ENCODE peak calls at places on chromosome 15, in six cellular contexts. Y, G, Z, U, J and D are unnamed samples.

GRCh38 chr15:91055548-91056331 is 33.3 kb upstream of the VPS33B start:
- DNase-seq in G (peak; percentile 11), Y (no peak), Z (peak; percentile 88), J (peak; percentile 60), U (peak; percentile 6), D (no peak)

GRCh38 chr15:77173487-77173886 is 102.6 kb upstream of the TSPAN3 start:
- DNase-seq in U (no peak), J (no peak), Z (no peak), Y (no peak), G (no peak), D (no peak)

GRCh38 chr15:48631191-48631770 is 14.2 kb downstream of the FBN1 start:
- DNase-seq in J (no peak), U (no peak), Y (no peak), G (no peak), Z (peak; percentile 46), D (no peak)

GRCh38 chr15:39468341-39468740 is 112.5 kb upstream of the THBS1 start:
- DNase-seq in Y (no peak), J (no peak), U (no peak), G (no peak), Z (no peak), D (no peak)

GRCh38 chr15:100918690-100919480 is at the start of gene LRRK1:
- DNase-seq in G (no peak), U (no peak), J (no peak), Z (peak; percentile 56), Y (peak; percentile 61), D (no peak)

GRCh38 chr15:68096099-68096498 is 42.0 kb downstream of the PIAS1 start:
- DNase-seq in G (no peak), Y (no peak), Z (no peak), U (no peak), J (no peak), D (no peak)

GRCh38 chr15:34644061-34644460 is 60.6 kb upstream of the GOLGA8B start:
- DNase-seq in Y (no peak), Z (no peak), U (no peak), G (peak; percentile 84), J (no peak), D (no peak)

GRCh38 chr15:78109156-78109555 is 16.8 kb downstream of the SH2D7 start:
- DNase-seq in G (no peak), Z (no peak), J (no peak), Y (no peak), U (no peak), D (no peak)

GRCh38 chr15:70852501-70853269 is 1.3 kb downstream of the LARP6 start:
- DNase-seq in J (no peak), U (no peak), Y (no peak), Z (no peak), G (no peak), D (no peak)

GRCh38 chr15:36373549-36373948 is 205.9 kb upstream of the CDIN1 start:
- DNase-seq in Z (no peak), U (no peak), G (no peak), J (no peak), Y (no peak), D (no peak)

GRCh38 chr15:42344763-42345162 is 14.5 kb upstream of the CAPN3 start:
- DNase-seq in Z (no peak), U (no peak), G (no peak), Y (no peak), J (no peak), D (no peak)

GRCh38 chr15:74396146-74396438 is 28.6 kb upstream of the CYP11A1 start:
- DNase-seq in U (no peak), Z (no peak), J (no peak), G (no peak), Y (no peak), D (no peak)

GRCh38 chr15:25054329-25054728 is 99.5 kb downstream of the SNRPN start:
- DNase-seq in Y (no peak), G (no peak), J (peak; percentile 24), Z (no peak), U (no peak), D (no peak)

GRCh38 chr15:25053000-25053815 is 98.4 kb downstream of the SNRPN start:
- DNase-seq in Z (no peak), U (no peak), G (no peak), Y (no peak), J (peak; percentile 24), D (no peak)

GRCh38 chr15:25054943-25055342 is 100.2 kb downstream of the SNRPN start:
- DNase-seq in J (no peak), G (no peak), Y (no peak), Z (no peak), U (no peak), D (no peak)

GRCh38 chr15:25051399-25052154 is 96.8 kb downstream of the SNRPN start:
- DNase-seq in Y (no peak), J (peak; percentile 21), U (no peak), Z (no peak), G (no peak), D (no peak)

GRCh38 chr15:25052191-25052999 is 97.6 kb downstream of the SNRPN start:
- DNase-seq in U (no peak), G (no peak), Z (no peak), Y (no peak), J (peak; percentile 22), D (no peak)
- H3K9me3 ChIP-seq in U (peaks cover 91% of the 10 kb centered on the region), G (peaks cover 91% of the 10 kb centered on the region), Z (peaks cover 32% of the 10 kb centered on the region), Y (peaks cover 77% of the 10 kb centered on the region), J (peaks cover 83% of the 10 kb centered on the region), D (peaks cover 48% of the 10 kb centered on the region)

DNA sequence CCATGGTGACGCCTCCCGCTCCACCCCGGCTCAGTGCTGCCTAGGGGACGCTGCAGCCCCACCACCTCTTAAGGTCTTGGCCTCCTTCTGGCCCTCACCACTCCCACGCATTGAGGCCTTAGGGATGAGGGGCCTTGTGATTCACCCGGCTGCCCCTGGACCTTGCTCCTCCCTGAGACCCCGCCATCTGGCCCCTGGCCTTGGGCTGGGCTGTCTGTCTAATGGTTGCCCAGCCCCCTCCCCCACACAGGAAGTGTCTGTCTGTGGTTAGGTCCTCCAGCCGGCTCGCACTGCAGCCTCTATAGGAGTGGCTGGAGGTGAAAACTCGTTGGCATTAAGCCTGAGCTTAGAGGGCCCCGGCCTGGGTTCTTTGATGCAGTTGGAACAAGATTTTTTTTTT is 21.5 kb upstream of the MTHFS start:
- DNase-seq in G (no peak), Z (peak; percentile 53), U (no peak), Y (no peak), J (no peak), D (no peak)
- H3K9me3 ChIP-seq in G (peaks cover 49% of the 10 kb centered on the region), Z (no peaks in the 10 kb centered on the region), U (peaks cover 41% of the 10 kb centered on the region), Y (peaks cover 67% of the 10 kb centered on the region), J (peaks cover 19% of the 10 kb centered on the region), D (peaks cover 18% of the 10 kb centered on the region)

GRCh38 chr15:27878841-27879240 is 220.3 kb downstream of the OCA2 start:
- DNase-seq in U (no peak), Z (no peak), G (no peak), Y (no peak), J (no peak), D (no peak)

GRCh38 chr15:27885226-27885625 is 213.9 kb downstream of the OCA2 start:
- DNase-seq in Z (no peak), J (no peak), Y (no peak), G (no peak), U (no peak), D (no peak)

GRCh38 chr15:27889258-27889657 is 209.9 kb downstream of the OCA2 start:
- DNase-seq in Z (no peak), U (no peak), G (no peak), J (no peak), Y (no peak), D (no peak)

DNA sequence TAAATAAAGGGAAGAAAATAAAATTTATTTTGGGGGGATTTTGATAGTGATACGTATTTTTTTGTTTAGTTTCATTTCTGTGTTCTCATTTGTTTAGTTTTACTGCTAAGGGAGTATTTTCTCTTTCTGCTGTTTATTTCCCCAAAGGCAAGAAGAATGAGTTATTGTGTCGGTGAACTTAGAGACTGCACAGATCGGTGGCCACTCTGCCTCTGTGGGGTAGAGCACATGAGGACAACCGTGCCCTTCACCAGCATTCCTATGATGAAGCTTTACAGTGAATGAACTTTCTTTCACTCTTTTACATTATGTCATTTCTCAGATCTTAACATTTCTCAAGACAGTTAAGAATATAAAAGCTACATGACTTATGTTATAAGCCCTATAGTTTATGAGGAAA is 214.4 kb downstream of the OCA2 start:
- DNase-seq in J (no peak), G (no peak), U (no peak), Y (no peak), Z (no peak), D (no peak)
- H3K9me3 ChIP-seq in J (peaks cover 10% of the 10 kb centered on the region), G (peaks cover 8% of the 10 kb centered on the region), U (no peaks in the 10 kb centered on the region), Y (peaks cover under 1% of the 10 kb centered on the region), Z (no peaks in the 10 kb centered on the region), D (no peaks in the 10 kb centered on the region)

DNA sequence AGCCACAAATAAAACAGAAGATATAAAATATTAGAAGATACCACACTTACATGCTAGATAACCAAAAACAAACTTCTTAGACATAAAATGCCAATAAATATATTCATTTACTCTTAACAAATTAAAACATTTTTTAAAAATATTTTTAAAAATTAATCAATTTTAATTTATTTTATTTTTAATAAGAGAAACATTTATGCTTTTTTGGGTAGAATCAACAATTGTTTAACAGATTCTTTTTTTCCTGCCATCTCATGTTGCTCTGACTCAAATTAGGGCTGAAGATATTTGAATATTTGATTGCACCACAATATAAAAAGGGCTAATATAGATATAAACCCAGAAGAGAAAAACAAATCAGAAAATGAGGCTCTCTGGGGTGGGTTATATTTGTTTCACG is 172.6 kb downstream of the GOLGA6L6 start:
- DNase-seq in U (no peak), J (no peak), Y (no peak), G (no peak), Z (no peak), D (no peak)
- H3K9me3 ChIP-seq in U (no peaks in the 10 kb centered on the region), J (no peaks in the 10 kb centered on the region), Y (no peaks in the 10 kb centered on the region), G (peaks cover 6% of the 10 kb centered on the region), Z (peaks cover 93% of the 10 kb centered on the region), D (no peaks in the 10 kb centered on the region)

GRCh38 chr15:81813215-81813614 is 232.6 kb downstream of the MEX3B start:
- DNase-seq in G (no peak), Y (no peak), Z (peak; percentile 38), U (no peak), J (no peak), D (no peak)

GRCh38 chr15:81809543-81809942 is 236.3 kb downstream of the MEX3B start:
- DNase-seq in Y (no peak), G (no peak), Z (peak; percentile 51), U (no peak), J (no peak), D (no peak)

GRCh38 chr15:81820236-81820635 is 225.6 kb downstream of the MEX3B start:
- DNase-seq in G (peak; percentile 15), Z (no peak), Y (no peak), U (no peak), J (no peak), D (no peak)

DNA sequence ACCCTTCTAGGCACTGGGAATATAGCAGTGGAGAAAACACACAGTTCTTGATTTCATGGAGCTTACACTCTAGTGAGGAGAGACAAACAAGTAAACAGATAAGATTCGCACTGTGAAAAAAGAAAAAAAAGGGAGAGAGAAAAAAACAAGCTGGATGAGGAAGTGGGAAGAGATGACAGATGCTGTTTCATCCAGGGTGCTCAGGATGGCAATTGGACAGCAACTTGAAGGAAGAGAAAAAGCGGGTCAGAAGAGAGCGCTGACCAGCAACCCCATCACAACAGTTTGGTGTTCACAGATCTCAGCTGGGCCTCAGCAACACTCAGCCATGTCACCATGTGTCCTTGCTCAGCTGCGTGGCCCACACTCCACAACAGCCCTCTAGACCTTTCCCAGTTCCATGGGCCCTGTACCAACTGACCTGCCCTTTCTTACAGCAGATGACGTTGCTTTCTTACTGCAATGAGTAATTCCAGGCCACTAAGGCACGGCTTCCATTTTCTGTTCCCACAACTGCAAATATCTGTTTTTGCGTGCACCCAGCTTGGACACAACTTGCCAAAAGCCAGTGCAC is 230.8 kb downstream of the MEX3B start:
- DNase-seq in G (no peak), J (no peak), Y (no peak), U (no peak), Z (no peak), D (no peak)
- H3K9me3 ChIP-seq in G (no peaks in the 10 kb centered on the region), J (no peaks in the 10 kb centered on the region), Y (no peaks in the 10 kb centered on the region), U (no peaks in the 10 kb centered on the region), Z (no peaks in the 10 kb centered on the region), D (no peaks in the 10 kb centered on the region)